ENCODE peak calls at places on chromosomes 5 and 9, in nine cellular contexts. A is left ventricle myocardium inferior, L is astrocyte of the spinal cord, F is astrocyte of the cerebellum, M is LNCaP clone FGC, Y is IMR-90, B is endodermal cell, Q is upper lobe of right lung, H is right atrium auricular region. P is an unnamed sample.
A peak's percentile ranks its signal among the peaks of the same experiment; 100 is the strongest.

GRCh38 chr5:43425965-43426364 is 13.8 kb upstream of the CCL28 start:
- DNase-seq in A (no peak), L (peak; percentile 94), F (peak; percentile 88), M (no peak), Y (peak; percentile 80), B (no peak), Q (no peak), H (no peak), P (peak; percentile 81)

GRCh38 chr5:74579215-74579614 is 61.3 kb downstream of the ENC1 start:
- DNase-seq in A (no peak), L (peak; percentile 77), F (no peak), M (no peak), Y (no peak), B (peak; percentile 19), Q (no peak), H (no peak), P (no peak)

GRCh38 chr5:166370928-166371690 is 1920.3 kb upstream of the WWC1 start:
- DNase-seq in A (no peak), L (peak; percentile 46), F (peak; percentile 16), M (no peak), Y (no peak), B (no peak), Q (no peak), H (no peak), P (no peak)

GRCh38 chr9:34988218-34989055 is 1.1 kb upstream of the DNAJB5 start:
- DNase-seq in A (peak; percentile 51), L (no peak), F (no peak), M (no peak), Y (no peak), B (peak; percentile 66), Q (no peak), H (no peak), P (no peak)

GRCh38 chr9:122201641-122202040 is 27.1 kb downstream of the LHX6 start:
- DNase-seq in A (no peak), L (peak; percentile 35), F (peak; percentile 9), M (no peak), Y (peak; percentile 78), B (no peak), Q (no peak), H (no peak), P (no peak)

GRCh38 chr5:156715287-156715686 is 134.8 kb upstream of the PPP1R2B start:
- DNase-seq in A (no peak), L (no peak), F (no peak), M (no peak), Y (no peak), B (no peak), Q (no peak), H (no peak), P (no peak)

GRCh38 chr5:177311361-177311722 is 356 bp downstream of the MXD3 start:
- DNase-seq in A (no peak), L (no peak), F (no peak), M (no peak), Y (no peak), B (no peak), Q (no peak), H (no peak), P (no peak)

GRCh38 chr5:135013947-135014570 is 20.0 kb downstream of the PITX1 start:
- DNase-seq in A (no peak), L (no peak), F (no peak), M (peak; percentile 96), Y (peak; percentile 58), B (peak; percentile 31), Q (peak; percentile 50), H (peak; percentile 43), P (no peak)

GRCh38 chr5:142697846-142698245 is 12.0 kb upstream of the FGF1 start:
- DNase-seq in A (peak; percentile 68), L (peak; percentile 51), F (no peak), M (no peak), Y (peak; percentile 51), B (no peak), Q (no peak), H (peak; percentile 76), P (no peak)

GRCh38 chr9:21096172-21096900 is 18.6 kb upstream of the IFNB1 start:
- DNase-seq in A (no peak), L (peak; percentile 59), F (peak; percentile 1), M (no peak), Y (peak; percentile 61), B (no peak), Q (no peak), H (no peak), P (peak; percentile 27)

GRCh38 chr5:131659290-131659689 is 24.3 kb upstream of the RAPGEF6 start:
- DNase-seq in A (no peak), L (no peak), F (no peak), M (no peak), Y (no peak), B (no peak), Q (no peak), H (no peak), P (no peak)

DNA sequence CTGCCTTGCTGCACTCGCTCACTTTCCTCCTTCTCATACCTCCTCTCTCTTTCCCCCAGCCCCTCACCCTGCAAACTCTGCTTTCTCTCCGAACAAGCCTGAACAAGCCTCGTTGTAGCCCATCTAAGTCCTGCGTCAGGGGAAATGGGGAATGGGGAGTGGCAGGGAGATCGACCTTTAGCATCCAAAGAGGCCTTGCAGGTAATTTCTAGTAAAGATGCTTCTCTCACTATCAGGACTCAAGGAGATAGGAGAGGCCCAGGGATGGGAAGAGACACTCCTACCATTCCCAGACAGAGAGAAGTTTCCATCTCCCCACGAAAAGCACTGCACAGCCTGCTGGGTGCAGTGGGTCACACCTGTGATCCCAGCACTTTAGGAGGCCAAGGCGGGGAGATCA is 44.5 kb upstream of the CTNNA1 start:
- DNase-seq in A (no peak), L (no peak), F (no peak), M (no peak), Y (no peak), B (no peak), Q (no peak), H (no peak), P (no peak)
- TF ChIP-seq CTCF in A (no peak), L (no peak), F (no peak), M (no peak), Y (no peak), B (no peak), Q (no peak), H (no peak), P (no peak)

DNA sequence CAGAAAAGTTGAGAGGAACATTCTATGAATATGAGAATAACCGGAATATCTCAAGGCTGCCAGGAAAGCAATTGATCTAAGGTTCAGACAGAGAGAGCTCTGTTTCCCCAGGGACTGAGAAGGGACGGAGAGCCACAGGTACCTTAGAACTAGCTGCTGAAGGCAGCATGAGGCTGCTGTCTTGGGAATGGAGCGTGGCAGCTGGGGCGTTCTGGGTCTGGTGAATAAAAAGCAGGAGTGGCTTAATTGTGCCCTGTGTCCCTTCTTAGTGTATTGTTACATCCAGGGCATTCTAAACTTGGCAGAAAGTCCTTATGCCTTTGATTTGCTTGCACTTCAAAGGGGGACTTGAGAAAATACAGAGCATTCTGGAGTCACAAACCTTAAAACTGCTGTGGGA is 434.5 kb downstream of the KDM4C start:
- DNase-seq in A (no peak), L (no peak), F (no peak), M (no peak), Y (no peak), B (no peak), Q (no peak), H (peak; percentile 38), P (no peak)
- H3K4me3 ChIP-seq in A (no peak overlapping the region), L (no peak overlapping the region), F (no peak overlapping the region), M (no peak overlapping the region), Y (no peak overlapping the region), B (no peak overlapping the region), Q (no peak overlapping the region), H (no peak overlapping the region), P (no peak overlapping the region)

DNA sequence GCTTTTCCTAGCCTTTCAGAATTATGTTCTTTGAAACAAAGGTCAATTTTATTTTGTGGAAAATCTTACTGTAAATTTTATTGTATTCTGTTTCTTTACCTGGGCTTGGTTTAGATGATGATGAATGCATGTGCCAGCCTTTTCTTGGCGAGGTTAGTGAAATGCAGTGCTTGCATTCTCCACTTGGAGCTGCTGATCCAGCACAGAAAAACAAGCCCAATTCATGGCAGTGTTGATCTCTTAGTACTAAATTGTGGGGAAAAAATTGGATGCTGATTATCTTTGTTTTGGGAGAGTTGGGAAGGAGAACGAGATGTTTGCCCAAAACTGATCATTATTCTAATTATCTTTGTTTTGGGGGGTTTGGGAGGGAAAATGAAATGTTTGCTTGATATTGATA is 3.7 kb downstream of the HABP4 start:
- DNase-seq in A (no peak), L (peak; percentile 60), F (peak; percentile 53), M (peak; percentile 44), Y (peak; percentile 47), B (no peak), Q (no peak), H (peak; percentile 54), P (no peak)
- TF ChIP-seq CTCF in A (peak; percentile 64), L (peak; percentile 76), F (peak; percentile 91), M (peak; percentile 87), Y (peak; percentile 50), B (peak; percentile 67), Q (peak; percentile 46), H (no peak), P (peak; percentile 64)

GRCh38 chr5:399296-400281 is 43.4 kb upstream of the EXOC3 start:
- DNase-seq in A (peak; percentile 86), L (peak; percentile 92), F (peak; percentile 83), M (no peak), Y (peak; percentile 98), B (peak; percentile 82), Q (peak; percentile 93), H (peak; percentile 85), P (peak; percentile 15)
- H3K4me3 ChIP-seq in A (peak overlapping the region; percentile 55), L (peak overlapping the region; percentile 5), F (no peak overlapping the region), M (no peak overlapping the region), Y (no peak overlapping the region), B (no peak overlapping the region), Q (peak overlapping the region; percentile 33), H (no peak overlapping the region), P (peak overlapping the region; percentile 32)

GRCh38 chr5:179495906-179496455 is 54.4 kb upstream of the RUFY1 start:
- DNase-seq in A (no peak), L (no peak), F (no peak), M (no peak), Y (no peak), B (no peak), Q (no peak), H (no peak), P (no peak)
- TF ChIP-seq CTCF in A (no peak), L (no peak), F (no peak), M (no peak), Y (peak; percentile 8), B (peak; percentile 46), Q (no peak), H (no peak), P (peak; percentile 35)

P was measured in epithelial cell of proximal tubule.